ENCODE peak calls at places on chromosomes 5 and 9, in ten cellular contexts. P is transverse colon, H is sigmoid colon, V is IMR-90, Y is H54, L is heart left ventricle, M is erythroblast, B is lower leg skin, N is ovary, G is GM12892. U is an unnamed sample.

GRCh38 chr9:72753261-72753893 is 199.5 kb downstream of the ALDH1A1 start:
- DNase-seq in H (no peak), Y (no peak), V (peak; percentile 31), G (no peak), M (no peak), L (no peak), B (no peak), P (no peak), N (no peak), U (no peak)

GRCh38 chr5:16450163-16450562 is 15.4 kb downstream of the ZNF622 start:
- DNase-seq in L (no peak), B (no peak), N (no peak), M (no peak), P (no peak), G (no peak), H (no peak), V (no peak), Y (no peak), U (no peak)

GRCh38 chr9:32969270-32969669 is 32.2 kb downstream of the APTX start:
- DNase-seq in M (no peak), H (no peak), V (peak; percentile 74), Y (no peak), L (no peak), N (no peak), P (no peak), G (no peak), B (no peak), U (no peak)

GRCh38 chr5:151719228-151719861 is 32.6 kb upstream of the SPARC start:
- DNase-seq in N (peak; percentile 37), G (no peak), Y (no peak), B (no peak), L (no peak), P (peak; percentile 44), V (peak; percentile 50), H (no peak), M (peak; percentile 28), U (no peak)

GRCh38 chr5:16899171-16899570 is 36.9 kb downstream of the MYO10 start:
- DNase-seq in B (no peak), M (no peak), N (no peak), V (no peak), Y (no peak), L (no peak), P (no peak), H (no peak), G (no peak), U (no peak)

GRCh38 chr9:87605676-87606075 is 108.0 kb downstream of the DAPK1 start:
- DNase-seq in M (no peak), B (no peak), L (no peak), G (no peak), N (no peak), Y (no peak), H (no peak), V (no peak), P (no peak), U (no peak)

GRCh38 chr5:90557871-90558270 is 726 bp upstream of the ADGRV1 start:
- DNase-seq in V (no peak), P (no peak), G (no peak), B (no peak), H (no peak), M (no peak), Y (no peak), N (no peak), L (no peak), U (no peak)

GRCh38 chr9:95552814-95553546 is 36.2 kb upstream of the PTCH1 start:
- DNase-seq in M (peak; percentile 10), P (no peak), L (peak; percentile 62), V (no peak), N (peak; percentile 59), Y (no peak), H (no peak), G (no peak), B (no peak), U (no peak)

GRCh38 chr5:99063737-99064136 is 134.9 kb upstream of the CHD1 start:
- DNase-seq in P (no peak), V (no peak), Y (no peak), N (no peak), M (no peak), B (no peak), H (no peak), L (no peak), G (no peak), U (no peak)

GRCh38 chr5:171978519-171978918 is 27.9 kb downstream of the FBXW11 start:
- DNase-seq in P (no peak), B (no peak), M (no peak), H (no peak), Y (no peak), L (no peak), N (no peak), V (no peak), G (no peak), U (no peak)

GRCh38 chr5:75226916-75227315 is 9.8 kb downstream of the ANKRD31 start:
- DNase-seq in B (no peak), Y (no peak), P (no peak), L (no peak), V (no peak), H (no peak), M (no peak), N (no peak), G (no peak), U (no peak)

GRCh38 chr9:136018257-136019031 is 57.3 kb upstream of the UBAC1 start:
- DNase-seq in L (no peak), G (no peak), B (no peak), Y (no peak), N (no peak), P (no peak), V (no peak), M (no peak), H (peak; percentile 47), U (no peak)

GRCh38 chr5:2205596-2205995 is 322.9 kb upstream of the IRX4 start:
- DNase-seq in V (no peak), L (no peak), M (no peak), N (no peak), B (no peak), H (no peak), Y (no peak), P (no peak), G (no peak), U (no peak)

GRCh38 chr5:24899180-24899579 is 254.4 kb upstream of the CDH10 start:
- DNase-seq in Y (no peak), G (no peak), V (no peak), H (no peak), M (no peak), P (no peak), L (no peak), N (no peak), B (no peak), U (no peak)

GRCh38 chr5:79202076-79202475 is 33.9 kb upstream of the JMY start:
- DNase-seq in H (no peak), M (no peak), V (peak; percentile 23), P (no peak), G (no peak), L (no peak), Y (peak; percentile 57), N (no peak), B (no peak), U (no peak)

GRCh38 chr5:170053896-170054295 is 51.8 kb upstream of the FOXI1 start:
- DNase-seq in N (no peak), M (no peak), H (no peak), V (no peak), B (no peak), Y (no peak), P (no peak), L (no peak), G (no peak), U (no peak)
- TF ChIP-seq POLR2A in N (no peak), M (no peak), H (no peak), V (no peak), B (no peak), Y (no peak), P (no peak), L (no peak), G (no peak), U (no peak)

GRCh38 chr9:108549184-108549583 is 306.6 kb downstream of the ACTL7B start:
- DNase-seq in B (no peak), H (no peak), Y (no peak), P (no peak), N (no peak), L (no peak), V (peak; percentile 23), M (no peak), G (no peak), U (no peak)
- TF ChIP-seq POLR2A in B (no peak), H (no peak), Y (no peak), P (no peak), N (no peak), L (no peak), V (no peak), M (no peak), G (no peak), U (no peak)

DNA sequence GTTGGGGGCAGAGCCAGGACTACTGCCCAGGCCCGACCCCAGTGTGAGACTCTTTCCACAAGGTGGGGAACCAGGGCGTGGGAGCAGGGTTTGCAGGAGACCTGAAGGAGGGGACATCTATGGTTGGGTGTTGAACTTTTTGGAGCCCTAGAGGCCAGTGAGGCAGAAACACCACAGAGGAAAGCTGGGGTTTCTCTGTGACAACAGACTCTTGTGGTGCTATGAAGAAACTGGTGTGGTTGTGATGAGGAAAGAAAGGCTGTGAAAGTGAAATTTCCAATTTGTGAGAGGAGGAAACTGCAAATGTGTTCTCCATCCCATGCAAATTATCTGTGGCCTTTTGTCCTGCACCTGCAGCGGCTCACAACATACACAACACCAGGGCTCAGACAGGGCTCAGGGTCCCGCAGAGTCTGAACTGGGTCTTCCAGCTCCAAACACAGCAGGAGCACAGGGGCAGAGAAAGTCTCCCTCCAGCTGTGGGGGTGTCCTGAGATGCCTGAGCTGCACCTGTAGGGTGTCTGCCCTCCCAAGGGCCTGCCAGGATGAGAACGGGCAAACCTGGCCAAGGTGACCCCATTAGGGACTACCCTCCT is 51.4 kb upstream of the GRHPR start:
- DNase-seq in L (no peak), H (no peak), P (no peak), N (no peak), G (no peak), Y (no peak), M (no peak), V (no peak), B (no peak), U (no peak)
- TF ChIP-seq POLR2A in L (no peak), H (no peak), P (no peak), N (no peak), G (peak; percentile 78), Y (no peak), M (no peak), V (no peak), B (no peak), U (no peak)

DNA sequence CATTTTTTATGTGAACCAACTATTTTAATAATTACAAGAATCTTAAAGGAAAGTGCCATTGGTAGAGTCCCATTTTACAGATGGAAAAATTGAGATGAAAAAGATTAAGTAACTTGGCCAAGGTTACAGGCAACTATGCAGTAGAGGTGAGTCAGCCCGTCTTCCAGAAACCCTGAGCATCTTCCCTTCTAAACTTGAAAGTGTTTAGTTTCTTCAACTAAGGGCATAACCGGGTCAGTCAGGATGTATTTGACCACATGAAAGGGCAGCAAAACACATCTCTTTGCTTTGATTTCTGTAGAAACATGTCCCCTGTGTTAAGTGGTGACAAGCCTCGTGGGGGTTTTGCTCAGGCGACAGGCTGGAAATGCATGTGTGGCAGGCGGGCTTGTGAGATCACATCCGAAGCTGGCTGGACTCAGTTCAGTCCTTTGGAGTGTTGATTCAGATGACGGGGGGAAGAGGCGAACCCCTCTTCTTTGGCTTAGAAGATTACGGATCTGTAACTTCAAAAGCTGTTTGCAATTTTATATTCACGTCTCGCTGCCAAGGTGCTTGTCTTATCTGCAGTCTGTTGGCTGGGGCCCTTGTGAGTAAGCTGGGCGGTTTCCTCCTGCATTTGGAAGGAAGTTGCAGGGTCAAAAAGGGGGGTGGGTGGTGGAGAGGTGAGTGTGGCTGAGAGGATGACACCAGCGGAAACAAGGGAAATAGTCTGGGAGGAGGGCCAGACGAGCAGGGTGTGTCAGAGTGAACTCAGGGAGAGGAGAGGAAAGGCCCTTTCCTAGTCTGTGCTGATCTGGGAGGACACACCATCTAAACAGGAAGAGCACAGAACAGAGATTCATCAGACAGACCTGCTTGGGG is 78.9 kb upstream of the RPS23 start:
- DNase-seq in H (peak; percentile 89), N (peak; percentile 49), Y (peak; percentile 79), M (peak; percentile 30), V (peak; percentile 94), L (peak; percentile 93), P (peak; percentile 64), B (peak; percentile 85), G (no peak), U (peak; percentile 92)
- TF ChIP-seq POLR2A in H (no peak), N (no peak), Y (no peak), M (no peak), V (no peak), L (no peak), P (no peak), B (no peak), G (no peak), U (peak; percentile 71)